ENCODE peak calls at places on chromosome 2, in seven cellular contexts. F, T, Y, A, R, U and W are unnamed samples.
A peak's percentile ranks its signal among the peaks of the same experiment; 100 is the strongest.

GRCh38 chr2:212227755-212228154 is 310.8 kb downstream of the ERBB4 start:
- DNase-seq in F (peak; percentile 93), T (no peak), Y (peak; percentile 39), A (peak; percentile 70), R (peak; percentile 96), U (no peak), W (peak; percentile 87)

GRCh38 chr2:26811261-26811660 is 25.4 kb downstream of the CENPA start:
- DNase-seq in F (no peak), T (no peak), Y (no peak), A (no peak), R (no peak), U (no peak), W (no peak)

GRCh38 chr2:16664052-16664731 is 1.4 kb downstream of the CYRIA start:
- DNase-seq in F (peak; percentile 84), T (peak; percentile 70), Y (peak; percentile 87), A (no peak), R (peak; percentile 95), U (no peak), W (no peak)

GRCh38 chr2:176643711-176644110 is 374.5 kb downstream of the MTX2 start:
- DNase-seq in F (peak; percentile 53), T (peak; percentile 44), Y (peak; percentile 92), A (peak; percentile 25), R (peak; percentile 3), U (peak; percentile 19), W (no peak)

GRCh38 chr2:197925204-197925603 is 120.8 kb downstream of the PLCL1 start:
- DNase-seq in F (no peak), T (no peak), Y (no peak), A (no peak), R (no peak), U (no peak), W (no peak)

GRCh38 chr2:147756103-147756502 is 88.7 kb upstream of the ACVR2A start:
- DNase-seq in F (no peak), T (no peak), Y (no peak), A (no peak), R (no peak), U (no peak), W (no peak)

GRCh38 chr2:45992021-45992745 is 305.0 kb upstream of the EPAS1 start:
- DNase-seq in F (peak; percentile 85), T (no peak), Y (peak; percentile 46), A (peak; percentile 60), R (peak; percentile 30), U (no peak), W (peak; percentile 99)

GRCh38 chr2:163934134-163934533 is 198.3 kb upstream of the FIGN start:
- DNase-seq in F (no peak), T (no peak), Y (no peak), A (peak; percentile 61), R (no peak), U (no peak), W (peak; percentile 50)

GRCh38 chr2:25685741-25686140 is 12.4 kb upstream of the DTNB start:
- DNase-seq in F (no peak), T (no peak), Y (no peak), A (no peak), R (no peak), U (no peak), W (no peak)

GRCh38 chr2:39179974-39180960 is 59.4 kb upstream of the SOS1 start:
- DNase-seq in F (no peak), T (no peak), Y (no peak), A (no peak), R (no peak), U (no peak), W (no peak)

GRCh38 chr2:2850218-2850850 is 519.3 kb upstream of the MYT1L start:
- DNase-seq in F (no peak), T (no peak), Y (no peak), A (no peak), R (no peak), U (no peak), W (no peak)

GRCh38 chr2:54183281-54183680 is 67.9 kb downstream of the ACYP2 start:
- DNase-seq in F (no peak), T (no peak), Y (no peak), A (no peak), R (no peak), U (no peak), W (no peak)

GRCh38 chr2:28991021-28991420 is 9.9 kb downstream of the TOGARAM2 start:
- DNase-seq in F (peak; percentile 31), T (peak; percentile 48), Y (no peak), A (no peak), R (peak; percentile 90), U (no peak), W (peak; percentile 58)

GRCh38 chr2:144580521-144581153 is 60.7 kb upstream of the ZEB2 start:
- DNase-seq in F (no peak), T (no peak), Y (no peak), A (no peak), R (no peak), U (no peak), W (no peak)

GRCh38 chr2:240156026-240156390 is 15.6 kb upstream of the OTOS start:
- DNase-seq in F (no peak), T (no peak), Y (no peak), A (no peak), R (no peak), U (no peak), W (no peak)

GRCh38 chr2:191688934-191689695 is 11.2 kb downstream of the NABP1 start:
- DNase-seq in F (peak; percentile 78), T (no peak), Y (no peak), A (peak; percentile 85), R (peak; percentile 77), U (no peak), W (peak; percentile 87)

DNA sequence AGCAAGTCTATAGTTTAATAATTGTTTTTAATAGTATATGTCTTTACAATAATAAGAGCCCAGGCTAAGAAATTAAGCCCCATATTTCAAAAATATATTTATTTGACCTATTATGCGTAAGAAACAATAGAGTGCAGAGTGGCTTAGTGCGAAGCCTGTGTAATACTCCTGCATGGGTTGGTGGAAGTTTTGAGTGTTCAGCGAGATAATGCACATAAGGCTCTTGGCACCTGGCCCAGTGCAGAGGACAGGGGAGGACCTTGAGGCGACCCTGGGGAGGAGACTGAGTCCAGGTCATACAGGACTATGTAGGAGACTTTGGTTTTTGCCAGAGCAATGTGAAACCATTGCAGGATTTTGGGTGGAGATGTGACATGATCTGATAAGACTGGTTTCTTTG is 132.4 kb upstream of the ST6GAL2 start:
- DNase-seq in F (no peak), T (no peak), Y (no peak), A (no peak), R (no peak), U (no peak), W (no peak)
- TF ChIP-seq CTCF in F (no peak), T (no peak), Y (no peak), A (no peak), R (no peak), U (no peak), W (no peak)

DNA sequence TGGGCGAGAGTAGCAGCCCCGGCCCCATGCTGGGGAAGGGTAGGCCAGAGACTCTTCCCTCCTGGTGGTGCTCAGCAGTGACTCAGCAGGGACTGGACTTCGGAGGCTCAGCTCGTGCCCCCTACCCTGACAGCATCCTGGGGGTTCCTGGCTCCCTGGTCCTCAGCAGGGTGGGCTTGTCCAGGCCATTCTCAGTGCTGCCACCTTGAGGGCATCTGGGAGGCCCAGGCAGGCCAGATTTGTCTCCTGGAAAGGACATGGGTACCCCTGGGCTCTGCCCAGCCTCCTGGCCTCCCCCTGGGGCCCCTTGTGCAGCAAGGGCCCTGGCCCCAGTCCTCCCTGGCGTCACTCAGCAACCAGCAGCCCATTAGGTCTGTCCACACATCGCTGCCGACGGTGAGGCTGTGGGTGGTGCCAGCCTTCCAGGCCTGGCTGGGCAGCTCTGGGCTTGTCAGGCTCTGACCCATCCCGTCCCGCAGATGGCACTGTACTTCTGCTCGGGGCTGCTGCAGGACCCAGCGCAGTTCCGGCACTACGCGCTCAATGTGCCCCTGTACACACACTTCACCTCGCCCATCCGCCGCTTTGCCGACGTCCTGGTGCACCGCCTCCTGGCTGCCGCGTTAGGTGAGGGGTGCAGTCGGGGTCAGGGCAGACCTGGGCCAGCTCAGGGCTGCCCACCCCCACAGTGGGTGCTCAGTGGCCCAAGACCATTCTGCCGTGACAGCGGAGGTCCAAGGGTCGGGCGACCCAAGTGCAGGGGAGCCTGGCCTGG is 45.0 kb upstream of the ALPP start:
- DNase-seq in F (no peak), T (peak; percentile 14), Y (peak; percentile 14), A (peak; percentile 73), R (peak; percentile 34), U (peak; percentile 72), W (peak; percentile 30)
- TF ChIP-seq CTCF in F (peak; percentile 50), T (no peak), Y (no peak), A (peak; percentile 29), R (peak; percentile 77), U (peak; percentile 51), W (peak; percentile 55)

DNA sequence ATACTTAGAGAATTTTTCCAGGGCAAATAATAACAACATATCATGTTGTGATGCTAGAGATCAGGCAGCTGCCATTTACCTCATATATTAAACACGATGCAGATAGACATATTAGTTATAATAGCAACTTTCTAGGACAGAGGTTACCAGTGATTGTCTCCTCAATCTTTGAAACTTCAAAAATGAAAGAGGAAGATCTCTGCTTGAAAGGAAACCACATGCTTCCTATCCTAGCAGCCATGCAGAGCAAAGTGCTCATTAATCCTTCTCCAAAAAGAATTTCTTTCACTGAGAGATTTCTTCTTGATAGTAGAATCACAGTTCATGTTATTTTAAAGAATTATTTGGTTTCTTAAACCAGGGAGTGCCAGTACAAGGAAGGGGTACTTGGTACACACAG is 317.2 kb downstream of the CPS1 start:
- DNase-seq in F (no peak), T (no peak), Y (no peak), A (no peak), R (no peak), U (no peak), W (no peak)
- TF ChIP-seq CTCF in F (no peak), T (no peak), Y (no peak), A (no peak), R (no peak), U (no peak), W (no peak)

GRCh38 chr2:170820647-170821630 is 4.3 kb downstream of the GAD1 start:
- DNase-seq in F (no peak), T (no peak), Y (no peak), A (no peak), R (no peak), U (no peak), W (no peak)
- TF ChIP-seq CTCF in F (no peak), T (no peak), Y (no peak), A (no peak), R (no peak), U (no peak), W (no peak)

GRCh38 chr2:131040661-131041401 is 52.4 kb downstream of the FAM168B start:
- DNase-seq in F (no peak), T (no peak), Y (no peak), A (no peak), R (peak; percentile 66), U (no peak), W (no peak)
- TF ChIP-seq CTCF in F (peak; percentile 1), T (no peak), Y (no peak), A (no peak), R (peak; percentile 57), U (no peak), W (no peak)